ENCODE peak calls at places on chromosome X, in nine cellular contexts. P, G, H, N, A, M, F, S and V are unnamed samples.

GRCh38 chrX:12951590-12951965 is 23.3 kb upstream of the TMSB4X start:
- DNase-seq in P (no peak), G (no peak), H (no peak), N (no peak), A (no peak), M (no peak), F (no peak), S (no peak), V (no peak)

GRCh38 chrX:38654302-38654701 is 93.0 kb downstream of the TSPAN7 start:
- DNase-seq in P (peak; percentile 24), G (no peak), H (no peak), N (peak; percentile 35), A (no peak), M (peak; percentile 52), F (no peak), S (peak; percentile 7), V (no peak)

GRCh38 chrX:54288277-54288676 is 69.6 kb downstream of the WNK3 start:
- DNase-seq in P (no peak), G (no peak), H (no peak), N (peak; percentile 7), A (no peak), M (no peak), F (no peak), S (no peak), V (no peak)

GRCh38 chrX:38717871-38718270 is 83.4 kb upstream of the MID1IP1 start:
- DNase-seq in P (peak; percentile 21), G (no peak), H (no peak), N (peak; percentile 34), A (no peak), M (peak; percentile 40), F (no peak), S (peak; percentile 3), V (no peak)

GRCh38 chrX:42127563-42127962 is 204.2 kb upstream of the CASK start:
- DNase-seq in P (no peak), G (no peak), H (no peak), N (no peak), A (no peak), M (no peak), F (no peak), S (no peak), V (no peak)

GRCh38 chrX:13699183-13699826 is 10.4 kb downstream of the RAB9A start:
- DNase-seq in P (no peak), G (no peak), H (no peak), N (peak; percentile 46), A (no peak), M (peak; percentile 41), F (peak; percentile 17), S (no peak), V (no peak)

GRCh38 chrX:153794897-153795816 is 689 bp downstream of the SSR4 start:
- DNase-seq in P (no peak), G (no peak), H (no peak), N (peak; percentile 3), A (no peak), M (peak; percentile 12), F (peak; percentile 35), S (no peak), V (no peak)

GRCh38 chrX:45524296-45524695 is 323.6 kb upstream of the DIPK2B start:
- DNase-seq in P (no peak), G (no peak), H (no peak), N (peak; percentile 93), A (no peak), M (peak; percentile 84), F (no peak), S (no peak), V (no peak)

GRCh38 chrX:13938766-13939530 is 90.7 kb downstream of the GEMIN8 start:
- DNase-seq in P (no peak), G (no peak), H (no peak), N (no peak), A (no peak), M (no peak), F (no peak), S (no peak), V (no peak)

GRCh38 chrX:40644821-40645358 is 2.5 kb downstream of the CXorf38 start:
- DNase-seq in P (peak; percentile 45), G (peak; percentile 53), H (peak; percentile 34), N (peak; percentile 83), A (peak; percentile 71), M (peak; percentile 67), F (peak; percentile 38), S (no peak), V (peak; percentile 26)

GRCh38 chrX:66638591-66639500 is at the start of gene EDA2R:
- DNase-seq in P (peak; percentile 71), G (peak; percentile 12), H (peak; percentile 50), N (peak; percentile 89), A (peak; percentile 64), M (peak; percentile 90), F (no peak), S (peak; percentile 30), V (no peak)

GRCh38 chrX:151396042-151396826 is 772 bp upstream of the VMA21 start:
- DNase-seq in P (peak; percentile 30), G (peak; percentile 31), H (peak; percentile 2), N (peak; percentile 81), A (peak; percentile 62), M (peak; percentile 61), F (peak; percentile 33), S (no peak), V (no peak)

GRCh38 chrX:40543661-40544328 is 37.0 kb upstream of the ATP6AP2 start:
- DNase-seq in P (peak; percentile 26), G (no peak), H (no peak), N (peak; percentile 60), A (no peak), M (peak; percentile 55), F (no peak), S (peak; percentile 45), V (no peak)

GRCh38 chrX:37921758-37922157 is 74.4 kb upstream of the DYNLT3 start:
- DNase-seq in P (no peak), G (no peak), H (peak; percentile 37), N (peak; percentile 82), A (no peak), M (peak; percentile 75), F (no peak), S (no peak), V (no peak)

GRCh38 chrX:118974908-118975671 is 672 bp downstream of the LONRF3 start:
- DNase-seq in P (peak; percentile 53), G (peak; percentile 44), H (no peak), N (no peak), A (peak; percentile 69), M (peak; percentile 1), F (peak; percentile 48), S (peak; percentile 39), V (peak; percentile 33)

GRCh38 chrX:9464435-9465371 is at the start of gene TBL1X:
- DNase-seq in P (peak; percentile 57), G (peak; percentile 49), H (no peak), N (peak; percentile 19), A (peak; percentile 71), M (peak; percentile 28), F (peak; percentile 70), S (peak; percentile 39), V (peak; percentile 66)

GRCh38 chrX:40299028-40299479 is 201.3 kb upstream of the BCOR start:
- DNase-seq in P (no peak), G (no peak), H (no peak), N (no peak), A (no peak), M (peak; percentile 4), F (no peak), S (peak; percentile 13), V (no peak)

DNA sequence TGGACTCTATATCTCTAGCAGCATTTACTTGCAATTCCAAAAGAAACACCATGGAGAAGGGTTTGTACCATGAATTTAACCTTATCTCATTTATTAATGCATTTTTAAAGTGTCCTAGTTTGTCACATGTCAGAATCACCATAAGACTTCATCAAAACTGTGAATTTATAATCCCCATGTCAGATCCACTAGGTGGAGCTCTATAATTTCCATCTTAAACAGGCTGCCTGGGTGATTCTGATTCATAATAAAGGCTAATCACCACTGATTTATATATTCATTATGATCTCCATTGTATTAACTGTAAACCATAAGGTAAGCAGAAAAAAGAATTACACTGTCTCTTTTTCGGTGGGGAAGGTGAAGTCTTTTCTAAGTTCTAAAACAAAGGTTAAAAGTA is 4.0 kb downstream of the TCEAL2 start:
- DNase-seq in P (peak; percentile 34), G (no peak), H (no peak), N (peak; percentile 7), A (no peak), M (peak; percentile 26), F (no peak), S (no peak), V (no peak)
- TF ChIP-seq CTCF in P (peak; percentile 44), G (peak; percentile 36), H (peak; percentile 47), N (peak; percentile 42), A (no peak), M (peak; percentile 24), F (peak; percentile 19), S (no peak), V (no peak)

GRCh38 chrX:121635141-121635540 is 587.7 kb downstream of the GLUD2 start:
- DNase-seq in P (no peak), G (no peak), H (no peak), N (peak; percentile 40), A (no peak), M (no peak), F (no peak), S (no peak), V (no peak)
- TF ChIP-seq CTCF in P (no peak), G (no peak), H (no peak), N (no peak), A (no peak), M (no peak), F (no peak), S (no peak), V (no peak)

GRCh38 chrX:155216179-155216939 is at the start of gene VBP1:
- DNase-seq in P (peak; percentile 91), G (peak; percentile 85), H (peak; percentile 86), N (peak; percentile 93), A (peak; percentile 95), M (peak; percentile 96), F (peak; percentile 89), S (peak; percentile 78), V (peak; percentile 66)
- TF ChIP-seq CTCF in P (peak; percentile 43), G (no peak), H (peak; percentile 53), N (no peak), A (peak; percentile 45), M (peak; percentile 37), F (peak; percentile 29), S (no peak), V (no peak)

GRCh38 chrX:4185086-4185485 is 471.6 kb upstream of the PRKX start:
- DNase-seq in P (no peak), G (no peak), H (no peak), N (no peak), A (no peak), M (no peak), F (no peak), S (no peak), V (no peak)
- TF ChIP-seq CTCF in P (no peak), G (no peak), H (no peak), N (no peak), A (no peak), M (no peak), F (no peak), S (no peak), V (no peak)

GRCh38 chrX:34578237-34578636 is 78.8 kb downstream of the TMEM47 start:
- DNase-seq in P (peak; percentile 11), G (no peak), H (peak; percentile 24), N (peak; percentile 62), A (no peak), M (peak; percentile 69), F (no peak), S (no peak), V (no peak)
- TF ChIP-seq CTCF in P (peak; percentile 23), G (no peak), H (peak; percentile 37), N (peak; percentile 46), A (peak; percentile 42), M (peak; percentile 27), F (peak; percentile 45), S (no peak), V (no peak)